ENCODE peak calls at places on chromosomes 11 and 22, in six cellular contexts. X, V, Q, C, Y and M are unnamed samples.

GRCh38 chr11:18578975-18579598 is 9.4 kb downstream of the UEVLD start:
- DNase-seq in X (no peak), V (peak; percentile 38), Q (no peak), C (no peak), Y (no peak), M (peak; percentile 7)

GRCh38 chr11:62931501-62932278 is 10.5 kb upstream of the CHRM1 start:
- DNase-seq in X (no peak), V (no peak), Q (no peak), C (no peak), Y (no peak), M (no peak)

GRCh38 chr22:33798401-33798800 is 121.9 kb downstream of the LARGE1 start:
- DNase-seq in X (no peak), V (no peak), Q (no peak), C (no peak), Y (no peak), M (no peak)

GRCh38 chr11:120652705-120653335 is 141.3 kb downstream of the GRIK4 start:
- DNase-seq in X (peak; percentile 18), V (peak; percentile 52), Q (no peak), C (no peak), Y (no peak), M (no peak)

GRCh38 chr11:128689946-128690745 is 3.7 kb upstream of the FLI1 start:
- DNase-seq in X (peak; percentile 55), V (peak; percentile 47), Q (peak; percentile 55), C (no peak), Y (peak; percentile 63), M (no peak)

GRCh38 chr22:38454361-38455062 is 487 bp downstream of the KCNJ4 start:
- DNase-seq in X (no peak), V (no peak), Q (no peak), C (no peak), Y (peak; percentile 55), M (peak; percentile 35)

GRCh38 chr11:85472953-85473352 is 154.2 kb downstream of the DLG2 start:
- DNase-seq in X (no peak), V (no peak), Q (no peak), C (no peak), Y (no peak), M (no peak)

GRCh38 chr11:11494348-11494747 is 127.5 kb downstream of the GALNT18 start:
- DNase-seq in X (no peak), V (no peak), Q (no peak), C (no peak), Y (no peak), M (no peak)

GRCh38 chr11:46348566-46348981 is 1.3 kb downstream of the DGKZ start:
- DNase-seq in X (no peak), V (no peak), Q (no peak), C (no peak), Y (peak; percentile 47), M (no peak)

GRCh38 chr11:47161134-47161854 is 15.4 kb downstream of the ARFGAP2 start:
- DNase-seq in X (peak; percentile 80), V (peak; percentile 93), Q (peak; percentile 50), C (peak; percentile 62), Y (peak; percentile 63), M (peak; percentile 59)

GRCh38 chr11:60954421-60954820 is 2.4 kb upstream of the SLC15A3 start:
- DNase-seq in X (no peak), V (no peak), Q (no peak), C (no peak), Y (no peak), M (peak; percentile 36)

GRCh38 chr11:117664897-117665296 is 132.1 kb downstream of the DSCAML1 start:
- DNase-seq in X (no peak), V (no peak), Q (no peak), C (no peak), Y (no peak), M (no peak)

GRCh38 chr11:66969584-66970205 is 5.4 kb upstream of the C11orf86 start:
- DNase-seq in X (peak; percentile 92), V (no peak), Q (no peak), C (no peak), Y (no peak), M (no peak)

GRCh38 chr22:38828191-38828590 is 15.6 kb downstream of the NPTXR start:
- DNase-seq in X (no peak), V (no peak), Q (no peak), C (no peak), Y (no peak), M (no peak)

GRCh38 chr11:104015649-104016415 is 20.6 kb upstream of the DDI1 start:
- DNase-seq in X (no peak), V (no peak), Q (no peak), C (no peak), Y (no peak), M (no peak)

GRCh38 chr11:77174559-77174958 is 46.5 kb downstream of the MYO7A start:
- DNase-seq in X (no peak), V (no peak), Q (no peak), C (peak; percentile 82), Y (no peak), M (no peak)

GRCh38 chr11:77188323-77188911 is 60.4 kb downstream of the MYO7A start:
- DNase-seq in X (peak; percentile 86), V (peak; percentile 88), Q (peak; percentile 78), C (peak; percentile 84), Y (peak; percentile 89), M (no peak)

GRCh38 chr11:117239295-117239694 is 6.8 kb downstream of the RNF214 start:
- DNase-seq in X (peak; percentile 91), V (no peak), Q (no peak), C (no peak), Y (no peak), M (no peak)

GRCh38 chr11:65871811-65872548 is 620 bp downstream of the EFEMP2 start:
- DNase-seq in X (peak; percentile 47), V (peak; percentile 62), Q (no peak), C (no peak), Y (peak; percentile 53), M (no peak)
- H3K4me3 ChIP-seq in X (peak overlapping the region; percentile 95), V (peak overlapping the region; percentile 83), Q (peak overlapping the region; percentile 67), C (peak overlapping the region; percentile 55), Y (peak overlapping the region; percentile 68), M (no peak overlapping the region)

GRCh38 chr11:124867700-124868099 is 2.5 kb downstream of the ROBO3 start:
- DNase-seq in X (peak; percentile 54), V (peak; percentile 74), Q (no peak), C (no peak), Y (no peak), M (no peak)

GRCh38 chr11:124869331-124869730 is 4.1 kb downstream of the ROBO3 start:
- DNase-seq in X (no peak), V (no peak), Q (no peak), C (no peak), Y (no peak), M (no peak)

GRCh38 chr11:124870430-124870829 is 5.2 kb downstream of the ROBO3 start:
- DNase-seq in X (no peak), V (no peak), Q (no peak), C (no peak), Y (no peak), M (no peak)

GRCh38 chr11:124869856-124870387 is 4.7 kb downstream of the ROBO3 start:
- DNase-seq in X (no peak), V (no peak), Q (no peak), C (no peak), Y (no peak), M (no peak)

DNA sequence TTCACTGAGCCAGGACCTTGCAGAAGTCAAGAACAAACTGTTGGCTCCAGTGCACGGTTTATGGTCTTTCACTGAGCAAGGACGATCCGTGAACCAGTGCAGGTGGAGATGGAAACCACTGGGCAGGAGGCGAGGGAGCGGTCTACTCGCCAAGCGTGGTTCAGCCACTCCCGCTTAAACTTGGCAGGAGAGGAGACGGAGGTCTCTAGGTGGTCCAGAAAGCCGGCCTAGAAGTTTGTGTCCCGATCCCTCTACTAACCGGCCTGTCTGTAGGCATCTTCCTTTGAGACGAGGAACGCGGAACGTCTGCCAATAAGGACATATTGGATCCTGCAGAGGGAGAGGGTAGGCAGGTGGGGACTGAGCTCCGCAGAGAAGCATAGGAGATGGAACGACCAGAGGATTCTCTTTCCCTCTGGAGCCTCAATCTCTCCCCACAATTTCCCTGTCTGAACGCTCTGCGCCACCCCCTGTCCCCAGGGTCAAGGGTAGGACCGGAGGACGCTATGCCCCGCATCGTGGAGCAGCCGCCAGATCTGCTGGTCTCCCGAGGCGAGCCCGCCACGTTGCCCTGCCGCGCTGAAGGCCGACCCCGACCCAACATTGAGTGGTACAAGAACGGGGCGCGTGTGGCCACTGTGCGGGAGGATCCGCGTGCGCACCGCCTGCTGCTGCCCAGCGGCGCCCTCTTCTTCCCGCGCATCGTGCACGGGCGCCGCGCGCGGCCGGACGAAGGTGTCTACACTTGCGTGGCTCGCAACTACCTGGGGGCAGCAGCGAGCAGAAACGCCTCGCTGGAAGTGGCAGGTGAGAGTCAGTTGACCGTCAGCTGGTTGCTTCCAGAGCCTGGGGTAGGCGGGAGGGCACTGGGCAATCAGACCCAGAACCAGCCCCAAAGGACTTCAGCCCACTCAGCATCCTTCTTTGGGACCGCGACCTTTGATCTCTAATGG is 3.4 kb downstream of the ROBO3 start:
- DNase-seq in X (no peak), V (peak; percentile 34), Q (no peak), C (no peak), Y (no peak), M (no peak)
- TF ChIP-seq CTCF in X (no peak), V (no peak), Q (no peak), C (no peak), Y (no peak), M (no peak)

GRCh38 chr11:132125855-132126841 is 755.7 kb downstream of the NTM start:
- DNase-seq in X (peak; percentile 36), V (peak; percentile 87), Q (no peak), C (no peak), Y (no peak), M (no peak)
- H3K4me3 ChIP-seq in X (no peak overlapping the region), V (peak overlapping the region; percentile 46), Q (peak overlapping the region; percentile 42), C (no peak overlapping the region), Y (peak overlapping the region; percentile 24), M (no peak overlapping the region)

DNA sequence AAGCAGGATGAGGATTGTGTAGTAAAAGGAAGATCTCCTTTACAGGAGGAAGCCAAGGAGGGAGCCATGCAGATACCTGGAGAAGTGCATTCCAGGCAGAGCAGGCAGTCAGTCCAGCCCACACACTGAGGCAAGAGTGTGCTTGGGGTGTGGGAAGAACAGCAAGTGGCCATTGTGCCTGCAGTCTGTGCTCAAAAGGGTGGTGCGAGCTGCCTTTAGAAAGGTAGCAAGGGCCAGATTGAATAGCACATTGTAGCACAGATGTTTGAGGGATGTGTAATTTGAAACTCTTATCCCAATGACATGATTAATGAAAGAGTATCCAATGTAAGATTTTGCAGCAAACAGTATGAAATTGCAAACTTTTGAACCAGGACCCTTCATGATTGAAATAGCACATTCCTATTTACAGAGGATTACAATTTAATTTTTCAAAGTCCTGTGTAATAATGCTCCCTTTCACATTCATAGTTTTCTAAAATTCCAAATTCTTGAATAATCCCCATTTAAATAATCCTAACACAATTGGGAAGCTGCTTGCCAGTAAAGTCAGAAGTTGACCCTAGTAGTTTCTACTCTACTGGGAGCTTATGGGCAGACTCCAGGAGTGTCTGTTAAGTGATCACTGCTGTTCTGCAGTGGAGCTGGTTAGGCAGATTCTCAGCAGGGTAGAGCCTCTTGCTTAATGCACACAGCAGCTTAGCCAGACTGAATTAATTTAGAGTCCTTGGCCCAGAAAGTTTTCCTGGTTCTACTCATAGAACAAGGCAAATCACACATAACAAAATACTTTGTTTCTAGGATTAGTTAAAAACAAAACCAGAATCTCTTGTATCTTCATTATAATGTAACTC is 78.1 kb downstream of the CYB5R2 start:
- DNase-seq in X (peak; percentile 64), V (peak; percentile 45), Q (no peak), C (no peak), Y (no peak), M (no peak)
- TF ChIP-seq CTCF in X (no peak), V (no peak), Q (no peak), C (no peak), Y (no peak), M (no peak)